ENCODE peak calls at places on chromosomes 5 and 9, in seven cellular contexts. P is Caki2, T is GM13977, U is HS-5, E is COR-L47, V is occipital lobe, Q is nephron progenitor cell. I is an unnamed sample.

GRCh38 chr9:98807070-98807810 is at the start of gene GALNT12:
- DNase-seq in V (no peak), E (peak), Q (peak), T (peak), U (no peak), P (no peak), I (peak)

GRCh38 chr5:6086871-6087270 is 291.5 kb downstream of the MED10 start:
- DNase-seq in Q (no peak), E (no peak), P (no peak), T (no peak), U (no peak), V (no peak), I (no peak)

GRCh38 chr9:69916950-69917349 is 96.3 kb downstream of the CFAP95 start:
- DNase-seq in P (no peak), V (no peak), U (no peak), Q (no peak), T (no peak), E (no peak), I (no peak)

GRCh38 chr5:6818594-6819512 is 105.6 kb downstream of the TENT4A start:
- DNase-seq in T (no peak), V (no peak), P (no peak), Q (no peak), E (no peak), U (no peak), I (no peak)

GRCh38 chr9:133585481-133586367 is 23.5 kb downstream of the FAM163B start:
- DNase-seq in V (no peak), U (no peak), T (no peak), P (no peak), Q (no peak), E (peak), I (peak)

GRCh38 chr5:63154480-63155309 is 576.1 kb downstream of the LRRC70 start:
- DNase-seq in T (no peak), U (no peak), E (no peak), V (no peak), P (no peak), Q (no peak), I (no peak)

GRCh38 chr5:132228241-132229035 is 785 bp upstream of the P4HA2 start:
- DNase-seq in Q (no peak), P (no peak), T (no peak), E (no peak), V (no peak), U (no peak), I (no peak)

GRCh38 chr9:85521331-85522197 is 220.2 kb downstream of the AGTPBP1 start:
- DNase-seq in E (no peak), U (no peak), P (no peak), V (peak), T (no peak), Q (no peak), I (no peak)

I was measured in NCI-H1092 treated with DMSO at 0.1 percent for 48 hours.